ENCODE peak calls at places on chromosomes 13 and 19, in five cellular contexts. D is K562, E is stomach, J is body of pancreas, H is thoracic aorta. V is an unnamed sample. For H3K4me1, the result is how much of the 10 kb centered on the place peaks cover.

GRCh38 chr13:28245465-28245864 is 107.1 kb downstream of the PAN3 start:
- DNase-seq in J (no peak), D (no peak), H (no peak), E (no peak), V (no peak)

GRCh38 chr19:43784981-43785808 is 4.4 kb upstream of the KCNN4 start:
- DNase-seq in H (no peak), D (peak), E (peak), J (peak), V (no peak)

GRCh38 chr19:2846180-2846935 is 5.1 kb downstream of the ZNF555 start:
- DNase-seq in H (no peak), J (no peak), E (no peak), D (no peak), V (no peak)

GRCh38 chr19:48969276-48970138 is 4.4 kb downstream of the FTL start:
- DNase-seq in D (peak), H (no peak), J (no peak), E (no peak), V (no peak)

GRCh38 chr13:94988654-94989053 is 276.3 kb upstream of the SOX21 start:
- DNase-seq in J (no peak), H (no peak), D (peak), E (no peak), V (no peak)

GRCh38 chr19:43316591-43317319 is 36.7 kb upstream of the CD177 start:
- DNase-seq in E (peak), D (peak), J (no peak), H (no peak), V (no peak)

GRCh38 chr13:62337109-62337880 is 921.6 kb upstream of the PCDH20 start:
- DNase-seq in D (no peak), E (no peak), J (no peak), H (no peak), V (no peak)

GRCh38 chr19:32976223-32976805 is 4.3 kb downstream of the FAAP24 start:
- DNase-seq in E (peak), J (peak), D (peak), H (no peak), V (peak)

GRCh38 chr13:46383383-46383782 is 3.7 kb downstream of the RUBCNL start:
- DNase-seq in J (no peak), D (no peak), H (no peak), E (no peak), V (no peak)

DNA sequence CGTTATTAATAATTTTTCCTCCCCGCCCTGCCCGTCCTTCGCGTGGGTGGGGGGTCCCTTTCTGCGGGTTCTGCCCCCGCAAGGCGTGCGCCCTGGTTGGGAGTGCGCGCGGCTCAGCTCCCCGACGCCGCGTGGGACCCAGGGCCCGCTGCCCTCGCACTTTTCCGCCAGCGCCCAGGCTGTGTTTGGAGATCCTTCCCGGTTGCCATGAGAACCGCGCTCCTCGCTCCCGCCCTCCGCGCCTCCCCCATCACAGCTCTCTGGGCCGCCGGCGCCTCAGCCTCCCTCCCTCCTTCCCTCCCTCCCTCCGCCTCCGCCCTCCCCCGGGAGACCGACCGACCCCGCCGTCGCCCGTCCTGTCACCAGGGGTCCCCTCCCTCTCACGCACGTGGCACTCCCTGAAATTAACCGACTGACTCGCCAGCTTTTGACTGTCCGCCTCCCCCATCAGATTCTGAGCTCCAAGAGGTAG is 2.4 kb upstream of the SSBP4 start:
- DNase-seq in J (peak), E (peak), D (peak), H (peak), V (peak)
- H3K4me1 ChIP-seq in J (half or more), E (half or more), D (half or more), H (half or more), V (half or more)

GRCh38 chr13:110322828-110323171 is 15.7 kb downstream of the COL4A2 start:
- DNase-seq in J (no peak), D (no peak), H (no peak), E (no peak), V (no peak)
- H3K4me1 ChIP-seq in J (under half), D (under half), H (half or more), E (under half), V (half or more)

GRCh38 chr19:18991468-18991867 is 41.8 kb downstream of the SUGP2 start:
- DNase-seq in H (no peak), D (no peak), J (no peak), E (no peak), V (no peak)
- H3K4me1 ChIP-seq in H (under half), D (under half), J (under half), E (under half), V (under half)

GRCh38 chr19:54918499-54918898 is 12.6 kb downstream of the NCR1 start:
- DNase-seq in D (no peak), J (no peak), H (no peak), E (no peak), V (no peak)
- H3K4me1 ChIP-seq in D (under half), J (under half), H (under half), E (under half), V (under half)

GRCh38 chr13:110475550-110476219 is 85.8 kb downstream of the RAB20 start:
- DNase-seq in H (no peak), J (no peak), D (no peak), E (no peak), V (no peak)
- H3K4me1 ChIP-seq in H (under half), J (under half), D (half or more), E (under half), V (under half)

GRCh38 chr19:690203-690602 is 5.0 kb downstream of the PRSS57 start:
- DNase-seq in J (no peak), H (no peak), D (no peak), E (no peak), V (peak)

GRCh38 chr19:694481-695349 is 537 bp downstream of the PRSS57 start:
- DNase-seq in H (no peak), E (no peak), D (no peak), J (no peak), V (no peak)

DNA sequence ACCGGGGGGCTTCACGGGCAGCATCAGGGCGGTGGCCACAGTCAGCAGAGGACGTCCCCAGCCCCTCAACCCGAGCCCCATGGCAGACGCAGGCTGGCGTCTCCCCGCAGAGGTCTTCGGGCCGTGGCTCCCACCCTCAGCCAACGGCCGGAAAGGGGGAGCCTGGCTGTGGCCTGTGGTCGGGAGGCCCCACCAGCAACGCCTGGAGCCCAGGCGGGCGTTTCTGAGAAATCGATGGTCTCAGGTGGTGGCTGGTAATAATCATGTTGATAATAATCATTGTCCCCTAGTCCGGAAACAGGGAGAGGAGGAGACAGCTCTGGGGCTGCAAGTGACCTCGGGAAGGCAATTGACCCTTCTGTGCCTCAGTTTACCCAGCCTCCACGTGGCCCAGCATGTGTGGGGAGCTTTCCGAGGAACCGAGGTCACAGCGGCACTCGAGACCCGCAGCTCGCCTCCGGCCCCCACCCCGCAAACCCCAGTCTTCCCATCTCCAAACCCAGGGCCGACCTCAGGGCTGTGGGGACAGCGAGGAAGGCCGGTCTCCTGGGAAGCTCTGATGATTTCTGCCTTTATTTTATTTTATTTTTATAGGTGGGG is at the start of gene PRSS57:
- DNase-seq in E (no peak), D (no peak), H (no peak), J (no peak), V (no peak)
- H3K4me1 ChIP-seq in E (under half), D (under half), H (under half), J (under half), V (under half)

GRCh38 chr19:6731822-6732221 is 5.6 kb downstream of the GPR108 start:
- DNase-seq in H (no peak), J (no peak), E (no peak), D (no peak), V (no peak)

GRCh38 chr19:6735181-6735891 is 2.0 kb downstream of the GPR108 start:
- DNase-seq in E (no peak), H (no peak), D (no peak), J (no peak), V (no peak)

GRCh38 chr19:6732803-6733337 is 4.5 kb downstream of the GPR108 start:
- DNase-seq in D (no peak), E (no peak), H (no peak), J (no peak), V (no peak)

GRCh38 chr19:6734096-6734696 is 3.2 kb downstream of the GPR108 start:
- DNase-seq in D (peak), E (no peak), J (no peak), H (no peak), V (no peak)

DNA sequence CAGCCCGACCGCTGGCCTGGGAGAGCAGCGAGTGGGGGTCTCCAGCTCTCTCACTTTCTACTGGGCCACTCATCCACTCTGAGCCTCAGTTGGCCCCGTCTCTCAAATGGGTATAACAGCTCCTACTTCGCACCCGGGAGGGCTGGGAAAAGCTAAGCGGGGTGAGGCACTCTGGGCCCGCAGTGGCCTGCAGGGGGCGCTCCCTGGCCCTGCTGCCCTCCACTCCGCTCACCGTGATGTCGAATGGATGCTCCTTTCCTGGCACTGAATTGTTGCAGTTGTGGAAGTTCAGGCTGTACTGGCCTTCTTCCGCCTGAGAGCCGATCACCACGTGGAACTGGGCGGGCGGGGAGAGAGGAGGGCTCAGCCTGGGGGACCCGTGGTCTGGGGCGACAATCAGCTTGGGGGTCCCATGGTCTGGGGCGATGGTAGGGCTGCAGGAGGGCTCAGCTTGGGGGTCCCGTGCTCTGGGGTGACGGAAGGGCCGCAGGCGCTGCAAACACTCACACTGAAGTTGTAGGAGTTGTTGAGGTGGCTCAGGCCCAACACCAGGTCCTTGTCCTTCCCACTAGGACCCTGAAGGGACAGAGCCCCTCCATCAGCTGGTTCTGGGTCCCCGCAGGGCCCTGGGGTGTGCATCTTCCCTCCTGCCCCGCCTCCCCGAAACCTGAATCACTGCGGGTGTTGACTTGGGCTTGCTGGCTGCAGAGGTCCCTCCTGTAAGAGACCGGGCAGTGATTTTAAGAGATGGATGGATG is 3.9 kb downstream of the GPR108 start:
- DNase-seq in E (no peak), H (no peak), D (peak), J (no peak), V (no peak)
- H3K4me1 ChIP-seq in E (under half), H (under half), D (half or more), J (under half), V (under half)

GRCh38 chr19:8638078-8638619 is 7.7 kb downstream of the NFILZ start:
- DNase-seq in H (no peak), J (peak), E (peak), D (no peak), V (peak)
- H3K4me1 ChIP-seq in H (under half), J (under half), E (under half), D (under half), V (under half)

V was measured in left ventricle myocardium inferior.